ENCODE peak calls at places on chromosomes 7 and 10, in four cellular contexts. T is GM12878, M is HepG2, Y is H1. L is an unnamed sample.

GRCh38 chr7:158236400-158236799 is 351.2 kb downstream of the PTPRN2 start:
- DNase-seq in Y (no peak), M (no peak), T (no peak), L (no peak)

GRCh38 chr10:79054203-79055099 is 14.3 kb upstream of the ZMIZ1 start:
- DNase-seq in T (no peak), M (peak), Y (no peak), L (no peak)

GRCh38 chr10:57952741-57953140 is 315.0 kb downstream of the IPMK start:
- DNase-seq in M (no peak), T (no peak), Y (no peak), L (no peak)

GRCh38 chr10:59623823-59624535 is 85.7 kb downstream of the SLC16A9 start:
- DNase-seq in Y (no peak), M (no peak), T (no peak), L (no peak)

GRCh38 chr10:69345402-69345801 is 67.1 kb downstream of the HK1 start:
- DNase-seq in Y (no peak), M (no peak), T (no peak), L (no peak)

GRCh38 chr10:101063548-101064414 is 2.0 kb downstream of the KAZALD1 start:
- DNase-seq in Y (no peak), T (no peak), M (no peak), L (no peak)

GRCh38 chr10:92691591-92692084 is 1.9 kb downstream of the HHEX start:
- DNase-seq in T (no peak), M (no peak), Y (no peak), L (no peak)

GRCh38 chr10:10591682-10592412 is 425.8 kb upstream of the CELF2 start:
- DNase-seq in M (no peak), T (no peak), Y (no peak), L (no peak)

GRCh38 chr7:369981-370621 is 80.1 kb downstream of the FOXL3 start:
- DNase-seq in T (no peak), Y (peak), M (no peak), L (no peak)

GRCh38 chr7:105161366-105161765 is 147.4 kb downstream of the KMT2E start:
- DNase-seq in M (no peak), T (no peak), Y (no peak), L (no peak)

GRCh38 chr10:60964257-60965235 is 20.6 kb upstream of the RHOBTB1 start:
- DNase-seq in Y (no peak), T (no peak), M (peak), L (peak)

GRCh38 chr7:76369011-76369410 is 10.2 kb upstream of the YWHAG start:
- DNase-seq in M (no peak), T (no peak), Y (no peak), L (no peak)

GRCh38 chr7:133820584-133820983 is 306.6 kb upstream of the LRGUK start:
- DNase-seq in T (no peak), Y (no peak), M (no peak), L (no peak)

GRCh38 chr7:4607321-4607729 is 74.8 kb upstream of the FOXK1 start:
- DNase-seq in T (no peak), M (no peak), Y (no peak), L (no peak)

GRCh38 chr7:50068850-50069551 is 24.0 kb downstream of the ZPBP start:
- DNase-seq in M (no peak), T (peak), Y (no peak), L (no peak)

GRCh38 chr7:139180700-139181311 is 50.2 kb upstream of the UBN2 start:
- DNase-seq in T (no peak), Y (no peak), M (no peak), L (no peak)

GRCh38 chr7:102182016-102182415 is 104.7 kb upstream of the SH2B2 start:
- DNase-seq in T (no peak), Y (no peak), M (no peak), L (no peak)

GRCh38 chr7:135386776-135387175 is 123.1 kb downstream of the CNOT4 start:
- DNase-seq in T (no peak), M (no peak), Y (no peak), L (no peak)

GRCh38 chr10:46253076-46254006 is 33.5 kb upstream of the ANTXRL start:
- DNase-seq in T (no peak), M (no peak), Y (peak), L (no peak)

GRCh38 chr10:49418053-49418326 is 22.1 kb upstream of the DRGX start:
- DNase-seq in M (no peak), Y (no peak), T (no peak), L (no peak)

GRCh38 chr10:49414496-49414895 is 18.6 kb upstream of the DRGX start:
- DNase-seq in T (no peak), M (no peak), Y (no peak), L (no peak)

GRCh38 chr10:49415109-49415508 is 19.2 kb upstream of the DRGX start:
- DNase-seq in Y (no peak), T (no peak), M (no peak), L (no peak)

GRCh38 chr10:49417311-49418052 is 21.6 kb upstream of the DRGX start:
- DNase-seq in T (no peak), M (no peak), Y (no peak), L (no peak)

GRCh38 chr10:49415846-49416245 is 20.0 kb upstream of the DRGX start:
- DNase-seq in M (no peak), T (no peak), Y (no peak), L (no peak)
- TF ChIP-seq ZNF274 in M (no peak), T (no peak), Y (no peak), L (no peak)

DNA sequence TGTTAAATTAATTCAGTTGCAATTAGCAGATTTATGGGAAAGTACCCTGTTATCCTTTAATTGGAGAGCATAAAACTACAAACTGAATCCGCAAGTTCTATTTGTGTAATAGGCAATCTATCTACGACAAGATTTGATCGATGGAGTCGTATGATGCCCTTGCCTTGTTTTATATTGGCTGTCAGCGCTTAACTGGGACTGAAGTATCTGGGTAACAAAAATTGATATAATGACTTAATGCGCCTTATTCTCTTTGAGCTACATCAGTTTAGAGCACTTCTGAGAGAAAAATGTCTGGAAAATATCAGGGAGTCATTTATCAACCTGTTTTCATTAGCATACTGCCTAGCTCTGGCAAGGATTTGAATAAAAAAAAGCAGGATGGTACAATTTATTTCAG is 262.0 kb downstream of the LRMDA start:
- DNase-seq in M (no peak), T (no peak), Y (no peak), L (no peak)
- TF ChIP-seq YY1 in M (no peak), T (no peak), Y (no peak), L (no peak)

GRCh38 chr7:70317356-70317755 is 719.1 kb downstream of the AUTS2 start:
- DNase-seq in Y (no peak), M (no peak), T (no peak), L (no peak)
- TF ChIP-seq SUZ12 in Y (no peak), M (no peak), T (no peak), L (no peak)

DNA sequence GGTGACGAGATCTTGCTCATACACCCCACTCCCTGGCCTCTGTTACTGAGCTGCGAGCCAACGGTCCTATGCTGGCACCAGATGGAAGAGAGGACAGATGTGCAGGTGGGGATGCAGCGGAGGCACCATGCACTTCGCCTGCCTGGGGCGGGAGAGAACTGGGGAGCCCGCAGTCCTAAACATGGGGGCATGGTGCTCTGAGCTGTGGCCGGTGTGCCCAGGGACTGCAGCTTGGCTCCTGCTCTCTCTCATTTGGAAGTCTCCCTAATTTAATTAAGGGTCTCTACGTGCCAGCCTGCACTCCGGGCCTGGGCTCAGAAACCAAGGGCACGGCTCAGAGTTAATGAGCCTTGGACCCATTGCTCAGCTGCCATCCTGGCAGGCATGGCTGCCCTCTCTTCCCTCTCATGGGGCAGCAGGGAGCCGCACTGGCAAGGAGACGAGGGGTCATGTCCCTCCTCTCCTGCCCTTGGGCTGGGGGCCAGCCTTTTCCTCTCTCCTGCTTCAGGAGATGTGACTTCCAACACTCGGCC is 115.6 kb downstream of the CDH23 start:
- DNase-seq in Y (no peak), T (no peak), M (no peak), L (no peak)
- TF ChIP-seq ZNF274 in Y (no peak), T (no peak), M (no peak), L (no peak)